ENCODE peak calls at places on chromosomes 16 and 17, in seven cellular contexts. X is neural crest cell; D is CD8-positive, alpha-beta memory T cell; S is stomach; Y is left ventricle myocardium superior; V is activated naive CD8-positive, alpha-beta T cell treated with anti-CD3 and anti-CD28 coated beads, Interleukin-2, amount 50 U/mL, for 24 hours; E is AG04450. T is an unnamed sample.

GRCh38 chr17:27349540-27350021 is 55.7 kb downstream of the WSB1 start:
- DNase-seq in X (no peak), D (no peak), S (no peak), Y (no peak), V (no peak), E (no peak), T (no peak)

GRCh38 chr17:80795737-80796136 is 195.9 kb upstream of the CHMP6 start:
- DNase-seq in X (no peak), D (no peak), S (no peak), Y (peak), V (no peak), E (no peak), T (no peak)

GRCh38 chr17:60641810-60642220 is 35.8 kb upstream of the BCAS3 start:
- DNase-seq in X (peak), D (peak), S (peak), Y (no peak), V (peak), E (peak), T (peak)

GRCh38 chr16:765971-766819 is 5.7 kb downstream of the MSLN start:
- DNase-seq in X (no peak), D (no peak), S (no peak), Y (no peak), V (no peak), E (no peak), T (no peak)

GRCh38 chr17:1331708-1332107 is 52.2 kb downstream of the TRARG1 start:
- DNase-seq in X (no peak), D (no peak), S (no peak), Y (peak), V (no peak), E (no peak), T (no peak)

GRCh38 chr16:19235478-19235877 is 50.1 kb upstream of the CLEC19A start:
- DNase-seq in X (no peak), D (no peak), S (no peak), Y (no peak), V (no peak), E (no peak), T (no peak)

GRCh38 chr16:2897110-2897509 is 14.1 kb downstream of the FLYWCH2 start:
- DNase-seq in X (no peak), D (no peak), S (no peak), Y (no peak), V (no peak), E (no peak), T (no peak)

GRCh38 chr16:11327277-11328171 is 17.7 kb upstream of the RMI2 start:
- DNase-seq in X (no peak), D (peak), S (no peak), Y (peak), V (no peak), E (no peak), T (no peak)

T was measured in HS-5.